ENCODE peak calls at places on chromosome 21, in eight cellular contexts. A is activated CD8-positive, alpha-beta memory T cell treated with anti-CD3 and anti-CD28 coated beads for 1 hour; W is naive thymus-derived CD8-positive, alpha-beta T cell; Q is posterior cingulate gyrus; X is posterior vena cava; M is Caki2; H is CD8-positive, alpha-beta memory T cell; E is left ventricle myocardium inferior. L is an unnamed sample.

GRCh38 chr21:20343186-20343585 is 655.0 kb upstream of the NCAM2 start:
- DNase-seq in A (no peak), W (no peak), Q (no peak), X (no peak), M (no peak), H (no peak), E (no peak), L (no peak)

GRCh38 chr21:37463083-37463780 is 96.7 kb downstream of the DYRK1A start:
- DNase-seq in A (no peak), W (peak), Q (no peak), X (no peak), M (peak), H (no peak), E (no peak), L (peak)

GRCh38 chr21:42563261-42564045 is 49.8 kb downstream of the SLC37A1 start:
- DNase-seq in A (no peak), W (no peak), Q (no peak), X (peak), M (no peak), H (no peak), E (no peak), L (no peak)

GRCh38 chr21:45572783-45573451 is 30.7 kb upstream of the SLC19A1 start:
- DNase-seq in A (no peak), W (no peak), Q (no peak), X (peak), M (no peak), H (no peak), E (no peak), L (no peak)

GRCh38 chr21:36718951-36719501 is 20.1 kb downstream of the SIM2 start:
- DNase-seq in A (no peak), W (no peak), Q (peak), X (peak), M (no peak), H (no peak), E (no peak), L (no peak)

GRCh38 chr21:34882719-34883131 is 166.4 kb downstream of the RUNX1 start:
- DNase-seq in A (no peak), W (no peak), Q (no peak), X (no peak), M (peak), H (no peak), E (no peak), L (no peak)

GRCh38 chr21:31754561-31754960 is 22.6 kb upstream of the SCAF4 start:
- DNase-seq in A (no peak), W (no peak), Q (no peak), X (no peak), M (no peak), H (no peak), E (no peak), L (no peak)

GRCh38 chr21:31260790-31261189 is 83.3 kb downstream of the TIAM1 start:
- DNase-seq in A (no peak), W (no peak), Q (no peak), X (no peak), M (no peak), H (no peak), E (no peak), L (no peak)

GRCh38 chr21:17048974-17049373 is 463.9 kb upstream of the CXADR start:
- DNase-seq in A (no peak), W (no peak), Q (no peak), X (no peak), M (no peak), H (no peak), E (no peak), L (no peak)

GRCh38 chr21:41217656-41218380 is 49.9 kb downstream of the BACE2 start:
- DNase-seq in A (no peak), W (no peak), Q (no peak), X (peak), M (no peak), H (no peak), E (peak), L (no peak)

GRCh38 chr21:42956824-42957632 is 17.3 kb upstream of the PKNOX1 start:
- DNase-seq in A (no peak), W (no peak), Q (no peak), X (no peak), M (no peak), H (no peak), E (no peak), L (no peak)

GRCh38 chr21:39434950-39435349 is 10.6 kb downstream of the LCA5L start:
- DNase-seq in A (no peak), W (no peak), Q (no peak), X (no peak), M (no peak), H (no peak), E (no peak), L (no peak)

GRCh38 chr21:34035619-34036354 is 37.6 kb upstream of the MRPS6 start:
- DNase-seq in A (no peak), W (no peak), Q (no peak), X (no peak), M (no peak), H (no peak), E (no peak), L (no peak)

GRCh38 chr21:39633770-39634181 is 21.0 kb downstream of the B3GALT5 start:
- DNase-seq in A (no peak), W (no peak), Q (no peak), X (no peak), M (peak), H (no peak), E (no peak), L (no peak)

GRCh38 chr21:38039841-38040240 is 123.6 kb upstream of the KCNJ6 start:
- DNase-seq in A (no peak), W (no peak), Q (no peak), X (no peak), M (no peak), H (no peak), E (no peak), L (no peak)

GRCh38 chr21:45990049-45990711 is 8.6 kb downstream of the COL6A1 start:
- DNase-seq in A (no peak), W (no peak), Q (no peak), X (peak), M (no peak), H (no peak), E (no peak), L (no peak)

GRCh38 chr21:43362306-43362927 is 64.5 kb downstream of the SIK1 start:
- DNase-seq in A (peak), W (peak), Q (peak), X (peak), M (no peak), H (peak), E (peak), L (peak)

GRCh38 chr21:36738489-36739126 is 39.7 kb downstream of the SIM2 start:
- DNase-seq in A (no peak), W (no peak), Q (no peak), X (no peak), M (no peak), H (no peak), E (no peak), L (no peak)

GRCh38 chr21:26107439-26107838 is 63.1 kb downstream of the APP start:
- DNase-seq in A (no peak), W (no peak), Q (no peak), X (no peak), M (no peak), H (no peak), E (no peak), L (no peak)

GRCh38 chr21:32348604-32349332 is 44.0 kb downstream of the URB1 start:
- DNase-seq in A (no peak), W (no peak), Q (no peak), X (no peak), M (no peak), H (no peak), E (no peak), L (no peak)

GRCh38 chr21:42666023-42666747 is 12.8 kb downstream of the PDE9A start:
- DNase-seq in A (no peak), W (peak), Q (no peak), X (no peak), M (peak), H (peak), E (no peak), L (no peak)

GRCh38 chr21:32276671-32277070 is 2.2 kb downstream of the MIS18A start:
- DNase-seq in A (no peak), W (no peak), Q (no peak), X (no peak), M (no peak), H (no peak), E (no peak), L (no peak)

GRCh38 chr21:45877160-45877438 is 104.5 kb upstream of the COL6A1 start:
- DNase-seq in A (no peak), W (no peak), Q (no peak), X (no peak), M (no peak), H (no peak), E (no peak), L (no peak)

GRCh38 chr21:45535341-45536081 is 6.7 kb downstream of the SLC19A1 start:
- DNase-seq in A (no peak), W (no peak), Q (no peak), X (peak), M (no peak), H (no peak), E (peak), L (no peak)

GRCh38 chr21:39094087-39094785 is 89.0 kb downstream of the PSMG1 start:
- DNase-seq in A (no peak), W (no peak), Q (no peak), X (no peak), M (no peak), H (no peak), E (no peak), L (no peak)

GRCh38 chr21:16455526-16455925 is 725.7 kb downstream of the USP25 start:
- DNase-seq in A (no peak), W (no peak), Q (no peak), X (no peak), M (no peak), H (no peak), E (no peak), L (no peak)

L was measured in CD4-positive, alpha-beta memory T cell.